ENCODE peak calls at places on chromosomes 11 and 22, in seven cellular contexts. A is HCT116, B is tibial artery, N is cardiac muscle cell, P is tibial nerve, O is adrenal gland, D is HAP-1. H is an unnamed sample.

GRCh38 chr11:5228124-5228523 is 1.3 kb upstream of the HBB start:
- DNase-seq in A (no peak), B (no peak), N (no peak), P (no peak), O (no peak), D (no peak), H (no peak)

GRCh38 chr11:8772571-8772970 is 90.0 kb downstream of the RPL27A start:
- DNase-seq in A (no peak), B (no peak), N (no peak), P (no peak), O (no peak), D (no peak), H (peak; percentile 37)

GRCh38 chr22:46638601-46639431 is 18.6 kb downstream of the GRAMD4 start:
- DNase-seq in A (no peak), B (no peak), N (peak; percentile 44), P (no peak), O (peak; percentile 78), D (no peak), H (no peak)

GRCh38 chr11:36398261-36398953 is 102.3 kb downstream of the PRR5L start:
- DNase-seq in A (no peak), B (no peak), N (no peak), P (no peak), O (no peak), D (no peak), H (no peak)

GRCh38 chr22:35070451-35071093 is 4.6 kb downstream of the ISX start:
- DNase-seq in A (no peak), B (no peak), N (no peak), P (no peak), O (no peak), D (no peak), H (no peak)

GRCh38 chr11:34599406-34599901 is 21.4 kb upstream of the EHF start:
- DNase-seq in A (peak; percentile 91), B (no peak), N (peak; percentile 72), P (no peak), O (no peak), D (peak; percentile 56), H (peak; percentile 28)

GRCh38 chr22:28029201-28029948 is 110.3 kb upstream of the PITPNB start:
- DNase-seq in A (no peak), B (no peak), N (peak; percentile 56), P (no peak), O (peak; percentile 67), D (no peak), H (no peak)

GRCh38 chr22:30245985-30246901 is at the start of gene LIF:
- DNase-seq in A (no peak), B (no peak), N (peak; percentile 69), P (no peak), O (no peak), D (peak; percentile 67), H (no peak)

GRCh38 chr22:47807506-47807905 is 1045.1 kb downstream of the TBC1D22A start:
- DNase-seq in A (no peak), B (no peak), N (no peak), P (no peak), O (no peak), D (no peak), H (no peak)

GRCh38 chr22:38243007-38243775 is 29.6 kb downstream of the TMEM184B start:
- DNase-seq in A (no peak), B (no peak), N (peak; percentile 60), P (no peak), O (no peak), D (no peak), H (peak; percentile 94)

GRCh38 chr11:72814831-72815618 is 814 bp downstream of the ATG16L2 start:
- DNase-seq in A (peak; percentile 71), B (peak; percentile 80), N (peak; percentile 45), P (no peak), O (peak; percentile 50), D (peak; percentile 81), H (peak; percentile 90)

GRCh38 chr11:34387653-34388052 is 29.8 kb upstream of the ABTB2 start:
- DNase-seq in A (no peak), B (no peak), N (no peak), P (no peak), O (no peak), D (no peak), H (no peak)

GRCh38 chr11:1959786-1960185 is 12.7 kb downstream of the MRPL23 start:
- DNase-seq in A (no peak), B (peak; percentile 38), N (no peak), P (no peak), O (no peak), D (peak; percentile 5), H (no peak)

DNA sequence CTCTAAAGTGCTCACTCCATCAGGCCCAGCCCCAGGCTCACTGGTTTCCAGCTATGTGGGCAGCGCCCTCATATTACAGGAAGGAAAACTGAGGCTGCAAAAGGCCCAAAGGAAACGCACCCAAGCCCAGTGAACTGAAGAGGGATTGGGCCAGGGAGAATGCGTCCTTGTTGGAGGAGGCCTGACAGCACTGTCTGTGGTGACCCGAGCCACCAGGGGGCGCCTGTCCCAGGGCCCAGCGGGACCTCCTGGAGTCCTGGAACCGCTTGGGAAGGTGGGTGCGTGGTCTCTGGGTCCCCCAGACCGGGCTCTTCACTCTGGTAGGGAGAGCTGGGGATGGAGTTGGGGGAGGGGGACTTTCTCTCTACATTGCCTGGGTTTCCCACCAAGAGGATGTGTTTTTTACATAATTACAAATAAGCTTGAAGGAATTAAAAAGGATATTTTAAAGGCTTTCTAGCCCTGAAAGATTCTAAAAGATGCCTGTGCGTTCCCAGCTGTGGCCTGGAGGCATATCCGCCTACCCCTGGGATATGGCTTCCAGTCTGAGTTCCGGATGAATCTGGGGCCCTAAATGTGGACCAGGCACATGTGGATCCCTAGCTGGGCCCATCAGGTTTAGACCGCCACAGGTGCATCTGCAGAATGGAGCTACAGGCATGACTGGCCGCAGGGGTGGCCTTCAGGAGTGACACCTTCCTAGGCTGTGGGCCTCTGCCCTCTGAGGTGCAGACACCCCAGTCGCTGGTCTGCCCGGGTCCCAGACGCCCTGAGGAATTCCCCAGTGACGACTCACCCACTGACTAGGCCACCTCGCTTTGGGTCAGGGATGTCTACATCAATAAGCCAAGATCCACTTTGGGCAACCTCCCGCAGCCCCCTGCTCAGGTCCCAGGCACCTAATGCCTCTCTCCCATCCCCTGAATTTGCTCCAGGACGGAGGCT is 4.2 kb downstream of the SPI1 start:
- DNase-seq in A (peak; percentile 60), B (peak; percentile 89), N (peak; percentile 81), P (peak; percentile 71), O (peak; percentile 91), D (peak; percentile 92), H (peak; percentile 78)
- H3K4me3 ChIP-seq in A (no peak overlapping the region), B (no peak overlapping the region), N (no peak overlapping the region), P (no peak overlapping the region), O (no peak overlapping the region), D (no peak overlapping the region), H (no peak overlapping the region)

DNA sequence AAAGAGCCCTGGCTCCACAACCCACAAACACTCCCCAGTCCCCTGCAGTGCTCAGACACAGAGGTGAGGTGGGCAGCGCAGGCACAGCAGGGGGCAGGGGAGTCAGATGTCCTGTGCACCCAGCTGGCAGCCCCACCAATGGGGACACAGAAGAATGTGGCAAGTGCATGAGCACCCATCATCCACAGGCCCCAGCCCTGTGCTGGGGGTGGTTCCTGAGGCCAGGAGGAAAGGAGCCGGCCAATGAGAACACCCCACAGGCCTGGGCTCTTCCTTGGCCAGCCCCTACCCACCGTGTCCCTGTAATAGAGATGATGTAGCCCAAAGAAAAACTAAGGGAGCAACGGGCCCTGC is 9.3 kb downstream of the GNB1L start:
- DNase-seq in A (no peak), B (no peak), N (no peak), P (no peak), O (no peak), D (no peak), H (no peak)
- H3K4me1 ChIP-seq in A (peaks cover 30% of the 10 kb centered on the region), B (peaks cover 20% of the 10 kb centered on the region), N (peaks cover 13% of the 10 kb centered on the region), P (peaks cover 16% of the 10 kb centered on the region), O (peaks cover 12% of the 10 kb centered on the region), D (peaks cover 3% of the 10 kb centered on the region), H (no peaks in the 10 kb centered on the region)

DNA sequence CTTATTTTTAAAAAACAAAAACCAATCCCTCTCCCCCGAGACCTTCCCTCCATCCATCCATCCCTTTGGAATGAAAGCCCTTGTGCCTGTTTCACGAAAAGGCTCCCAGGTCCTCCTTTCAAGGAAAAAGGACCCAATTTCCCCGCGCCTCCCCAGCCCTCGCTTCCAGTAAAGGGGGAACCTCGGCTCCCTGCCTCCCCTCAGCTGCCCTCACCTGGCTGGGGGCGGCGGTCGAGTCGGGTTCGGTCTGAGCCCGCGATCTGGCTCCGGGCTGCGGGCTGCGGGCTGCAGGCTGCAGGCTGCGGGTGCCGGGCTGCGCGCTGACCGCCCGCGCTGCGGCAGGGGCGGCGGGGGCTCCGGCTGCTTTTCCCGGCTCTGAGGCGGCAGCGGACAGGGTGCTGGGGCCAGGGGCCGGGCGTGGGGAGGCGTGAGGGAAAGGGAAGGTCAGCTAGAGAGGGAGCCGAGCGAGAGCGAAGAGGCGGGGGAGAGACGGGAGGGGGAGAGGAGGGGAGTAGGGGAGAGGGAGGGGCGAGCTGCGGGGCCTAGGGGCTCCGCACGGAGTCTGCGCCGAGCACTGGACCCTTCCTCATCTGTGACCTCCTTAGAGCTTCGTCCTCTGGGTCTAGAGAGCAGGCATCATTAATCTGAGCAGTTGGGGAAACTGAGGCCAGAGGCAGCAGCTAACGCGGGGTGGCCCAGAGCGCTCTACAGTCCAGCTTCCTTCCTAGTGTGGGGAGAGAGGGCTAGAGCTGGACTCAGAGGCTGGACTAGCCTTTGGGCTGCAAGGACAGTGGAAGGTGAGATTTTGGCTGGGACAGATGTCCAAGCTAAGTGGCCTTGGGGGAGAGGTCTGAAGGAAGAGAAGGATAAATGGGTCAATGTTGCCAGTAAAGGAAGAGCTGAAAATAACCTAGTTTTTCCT is at the start of gene C1QTNF4:
- DNase-seq in A (no peak), B (no peak), N (no peak), P (no peak), O (no peak), D (no peak), H (no peak)
- H3K4me3 ChIP-seq in A (no peak within 1 kb of the TSS), B (peak within 1 kb of the TSS; percentile 15), N (peak within 1 kb of the TSS; percentile 55), P (peak within 1 kb of the TSS; percentile 1), O (peak within 1 kb of the TSS; percentile 59), D (no peak within 1 kb of the TSS), H (no peak within 1 kb of the TSS)

GRCh38 chr22:36330127-36330526 is 57.6 kb downstream of the MYH9 start:
- DNase-seq in A (no peak), B (no peak), N (no peak), P (no peak), O (no peak), D (no peak), H (no peak)

GRCh38 chr22:36329217-36330078 is 58.3 kb downstream of the MYH9 start:
- DNase-seq in A (peak; percentile 52), B (peak; percentile 91), N (peak; percentile 96), P (no peak), O (peak; percentile 89), D (peak; percentile 57), H (peak; percentile 80)

GRCh38 chr22:36330655-36331305 is 57.0 kb downstream of the MYH9 start:
- DNase-seq in A (no peak), B (peak; percentile 86), N (peak; percentile 70), P (no peak), O (peak; percentile 52), D (no peak), H (no peak)

GRCh38 chr22:36327922-36328551 is 59.7 kb downstream of the MYH9 start:
- DNase-seq in A (no peak), B (peak; percentile 86), N (peak; percentile 69), P (no peak), O (peak; percentile 69), D (no peak), H (no peak)

DNA sequence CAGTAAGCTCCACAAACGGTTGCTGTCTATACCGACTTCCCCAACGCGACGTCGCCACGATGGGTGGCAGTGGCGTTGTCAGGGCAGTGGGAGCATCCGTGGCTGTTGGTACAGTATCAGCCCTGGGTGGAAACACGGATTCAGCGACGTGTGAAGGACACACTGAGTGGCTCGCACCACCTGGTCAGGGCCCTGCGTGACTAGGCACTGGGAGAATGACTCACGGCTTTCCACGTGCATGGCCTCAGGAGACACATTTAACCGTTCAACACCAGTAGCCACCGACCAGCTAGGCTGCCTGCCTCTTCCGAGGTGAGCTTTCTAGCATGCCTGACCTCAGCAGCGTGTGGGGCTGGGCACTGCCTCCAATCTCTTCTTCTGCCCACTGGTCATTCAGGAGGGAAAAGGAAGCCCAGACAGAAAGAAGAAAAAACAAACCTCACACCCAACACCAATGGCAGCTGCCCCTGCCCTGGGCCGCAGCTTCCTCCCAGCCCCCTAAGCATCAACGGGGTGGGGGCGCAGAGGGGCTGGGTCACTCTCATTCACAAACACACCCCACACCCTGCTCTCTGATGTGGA is 59.0 kb downstream of the MYH9 start:
- DNase-seq in A (no peak), B (peak; percentile 92), N (peak; percentile 82), P (no peak), O (peak; percentile 92), D (no peak), H (peak; percentile 60)
- H3K4me1 ChIP-seq in A (peaks cover 64% of the 10 kb centered on the region), B (peaks cover 95% of the 10 kb centered on the region), N (peaks cover 83% of the 10 kb centered on the region), P (peaks cover 89% of the 10 kb centered on the region), O (peaks cover 94% of the 10 kb centered on the region), D (peaks cover 5% of the 10 kb centered on the region), H (peaks cover 66% of the 10 kb centered on the region)